ENCODE peak calls at places on chromosomes 12 and 14, in eight cellular contexts. K is endothelial cell of umbilical vein, T is HCT116, V is PC-3, C is K562, F is GM23248, W is fibroblast of lung, U is H1. A is an unnamed sample.

GRCh38 chr14:80522936-80523335 is 311.6 kb upstream of the DIO2 start:
- DNase-seq in K (peak; percentile 12), T (no peak), V (peak; percentile 34), C (no peak), F (peak; percentile 9), W (peak; percentile 6), U (no peak), A (no peak)

GRCh38 chr12:103012884-103013283 is 55.4 kb downstream of the ASCL1 start:
- DNase-seq in K (no peak), T (no peak), V (no peak), C (no peak), F (no peak), W (no peak), U (peak; percentile 57), A (no peak)

GRCh38 chr14:104551851-104552737 is 27.5 kb upstream of the C14orf180 start:
- DNase-seq in K (no peak), T (no peak), V (no peak), C (no peak), F (no peak), W (no peak), U (no peak), A (no peak)

GRCh38 chr12:96401061-96401871 is 1.0 kb upstream of the CDK17 start:
- DNase-seq in K (peak; percentile 89), T (peak; percentile 51), V (peak; percentile 81), C (peak; percentile 42), F (peak; percentile 88), W (peak; percentile 94), U (no peak), A (no peak)

GRCh38 chr14:22433059-22433458 is 156.0 kb downstream of the DAD1 start:
- DNase-seq in K (no peak), T (no peak), V (no peak), C (no peak), F (no peak), W (no peak), U (no peak), A (no peak)

GRCh38 chr12:29333178-29333577 is 47.8 kb downstream of the ERGIC2 start:
- DNase-seq in K (no peak), T (no peak), V (peak; percentile 41), C (no peak), F (no peak), W (no peak), U (no peak), A (no peak)

GRCh38 chr14:102849522-102850379 is 72.5 kb downstream of the TRAF3 start:
- DNase-seq in K (peak; percentile 71), T (no peak), V (no peak), C (no peak), F (peak; percentile 62), W (peak; percentile 20), U (no peak), A (no peak)

GRCh38 chr12:132489078-132489601 is 811 bp upstream of the FBRSL1 start:
- DNase-seq in K (peak; percentile 12), T (no peak), V (no peak), C (peak; percentile 47), F (peak; percentile 37), W (no peak), U (no peak), A (no peak)

GRCh38 chr12:97396989-97397388 is 65.6 kb upstream of the RMST start:
- DNase-seq in K (no peak), T (no peak), V (no peak), C (no peak), F (no peak), W (no peak), U (no peak), A (no peak)

GRCh38 chr14:22483863-22484593 is 105.0 kb downstream of the DAD1 start:
- DNase-seq in K (no peak), T (no peak), V (no peak), C (no peak), F (peak; percentile 21), W (no peak), U (no peak), A (no peak)

GRCh38 chr12:56158926-56159461 is 835 bp downstream of the MYL6 start:
- DNase-seq in K (peak; percentile 57), T (no peak), V (peak; percentile 67), C (no peak), F (peak; percentile 69), W (peak; percentile 89), U (peak; percentile 66), A (no peak)

GRCh38 chr12:82130763-82131162 is 227.4 kb downstream of the CCDC59 start:
- DNase-seq in K (no peak), T (no peak), V (no peak), C (no peak), F (no peak), W (no peak), U (no peak), A (no peak)

GRCh38 chr14:61492474-61492873 is 171.1 kb downstream of the PRKCH start:
- DNase-seq in K (peak; percentile 17), T (no peak), V (peak; percentile 50), C (no peak), F (no peak), W (no peak), U (no peak), A (no peak)
- H3K4me2 ChIP-seq in K (no peak overlapping the region), T (peak overlapping the region; percentile 44), V (peak overlapping the region; percentile 10), C (no peak overlapping the region), F (peak overlapping the region; percentile 16), W (no peak overlapping the region), U (no peak overlapping the region), A (no peak overlapping the region)

GRCh38 chr12:62834971-62835547 is 99.9 kb downstream of the PPM1H start:
- DNase-seq in K (no peak), T (peak; percentile 24), V (peak; percentile 50), C (no peak), F (peak; percentile 67), W (peak; percentile 8), U (no peak), A (no peak)
- H3K4me1 ChIP-seq in K (no peaks in the 10 kb centered on the region), T (peaks cover 14% of the 10 kb centered on the region), V (peaks cover 9% of the 10 kb centered on the region), C (no peaks in the 10 kb centered on the region), F (no peaks in the 10 kb centered on the region), W (no peaks in the 10 kb centered on the region), U (no peaks in the 10 kb centered on the region), A (no peaks in the 10 kb centered on the region)

GRCh38 chr12:120767071-120768024 is 41.7 kb downstream of the ACADS start:
- DNase-seq in K (no peak), T (no peak), V (no peak), C (no peak), F (no peak), W (no peak), U (no peak), A (no peak)
- TF ChIP-seq EZH2 in K (no peak), T (no peak), V (no peak), C (no peak), F (no peak), W (no peak), U (no peak), A (no peak)

GRCh38 chr14:69092840-69093422 is 60.0 kb downstream of the DCAF5 start:
- DNase-seq in K (no peak), T (no peak), V (no peak), C (no peak), F (peak; percentile 47), W (no peak), U (no peak), A (no peak)
- H3K4me2 ChIP-seq in K (no peak overlapping the region), T (no peak overlapping the region), V (no peak overlapping the region), C (no peak overlapping the region), F (peak overlapping the region; percentile 35), W (no peak overlapping the region), U (no peak overlapping the region), A (no peak overlapping the region)

DNA sequence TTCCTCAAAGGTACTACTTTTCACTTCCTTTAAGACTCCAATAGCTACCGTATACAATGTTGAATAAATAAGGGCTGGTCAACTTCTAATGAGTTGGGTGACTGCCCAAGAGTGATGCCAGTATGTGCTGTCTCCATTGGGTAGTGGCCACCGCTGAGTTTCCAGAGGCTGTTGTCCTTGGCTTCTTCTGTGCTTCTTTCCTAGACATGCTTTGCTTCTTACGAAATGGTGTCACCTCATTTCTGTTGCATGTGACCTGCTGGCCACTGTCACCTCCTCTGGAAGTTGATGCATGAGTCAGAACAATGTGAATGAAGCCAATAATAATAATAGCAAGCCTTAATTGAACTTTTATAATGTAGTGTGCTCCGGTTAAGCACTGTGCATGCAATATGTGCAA is 7.5 kb upstream of the NID2 start:
- DNase-seq in K (peak; percentile 65), T (no peak), V (peak; percentile 93), C (no peak), F (peak; percentile 93), W (peak; percentile 68), U (no peak), A (no peak)
- H3K4me1 ChIP-seq in K (peaks cover 64% of the 10 kb centered on the region), T (peaks cover 19% of the 10 kb centered on the region), V (peaks cover 64% of the 10 kb centered on the region), C (no peaks in the 10 kb centered on the region), F (peaks cover 84% of the 10 kb centered on the region), W (peaks cover 56% of the 10 kb centered on the region), U (no peaks in the 10 kb centered on the region), A (peaks cover 41% of the 10 kb centered on the region)

DNA sequence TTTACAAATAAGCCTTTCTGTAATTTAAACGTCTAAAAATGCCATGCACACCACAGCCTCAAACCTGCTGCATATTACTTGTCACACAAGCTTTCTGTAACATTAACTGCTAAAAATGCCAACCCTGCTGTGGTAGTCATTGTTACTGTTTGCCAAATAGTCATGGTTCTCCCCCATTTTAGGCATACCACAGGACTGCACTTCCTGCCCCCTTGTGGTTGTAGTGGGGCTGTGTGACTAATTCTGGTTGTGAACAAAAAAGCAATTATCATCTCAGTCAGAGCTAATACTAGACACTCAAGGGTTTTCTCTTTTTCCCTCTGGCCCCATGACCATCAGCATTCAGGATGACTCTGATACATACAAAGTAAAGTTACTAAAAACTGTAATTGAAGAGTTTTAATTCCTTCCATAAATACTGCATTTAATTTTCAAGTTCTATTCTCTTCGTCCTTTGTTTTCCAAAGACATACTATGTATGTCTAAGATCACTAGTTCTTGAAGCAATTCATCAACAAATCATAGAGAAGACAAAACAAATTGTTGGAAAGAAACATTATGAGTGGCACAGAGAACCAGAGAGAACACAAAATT is 5.7 kb upstream of the SLC35F4 start:
- DNase-seq in K (peak; percentile 26), T (peak; percentile 35), V (peak; percentile 93), C (peak; percentile 7), F (peak; percentile 86), W (peak; percentile 32), U (peak; percentile 54), A (no peak)
- TF ChIP-seq EZH2 in K (no peak), T (no peak), V (no peak), C (no peak), F (no peak), W (no peak), U (no peak), A (no peak)

GRCh38 chr14:71466251-71466650 is 466.0 kb upstream of the RGS6 start:
- DNase-seq in K (no peak), T (no peak), V (no peak), C (no peak), F (no peak), W (no peak), U (no peak), A (no peak)
- H3K4me2 ChIP-seq in K (no peak overlapping the region), T (no peak overlapping the region), V (no peak overlapping the region), C (no peak overlapping the region), F (peak overlapping the region; percentile 69), W (no peak overlapping the region), U (no peak overlapping the region), A (no peak overlapping the region)

A was measured in keratinocyte.